ENCODE peak calls at places on chromosomes 4 and X, in eight cellular contexts. V is sciatic nerve; A is neuronal stem cell; B is fibroblast of pulmonary artery; Y is activated naive CD4-positive, alpha-beta T cell treated with anti-CD3 and anti-CD28 coated beads for 36 hours; U is A549; M is activated CD4-positive, alpha-beta memory T cell treated with anti-CD3 and anti-CD28 coated beads for 36 hours; K is type B pancreatic cell. Q is an unnamed sample.

GRCh38 chr4:152363086-152363485 is 172.8 kb downstream of the FBXW7 start:
- DNase-seq in V (no peak), A (no peak), B (peak), Y (no peak), U (no peak), M (no peak), K (no peak), Q (peak)

GRCh38 chr4:156475322-156475721 is 496.3 kb downstream of the PDGFC start:
- DNase-seq in V (no peak), A (no peak), B (peak), Y (no peak), U (no peak), M (no peak), K (no peak), Q (peak)

GRCh38 chr4:6926681-6927478 is 17.3 kb downstream of the TBC1D14 start:
- DNase-seq in V (no peak), A (no peak), B (peak), Y (peak), U (no peak), M (peak), K (no peak), Q (peak)

GRCh38 chrX:41808042-41808441 is 84.1 kb downstream of the GPR82 start:
- DNase-seq in V (no peak), A (no peak), B (peak), Y (no peak), U (no peak), M (no peak), K (no peak), Q (no peak)

GRCh38 chr4:98657531-98658286 is 702 bp downstream of the TSPAN5 start:
- DNase-seq in V (peak), A (peak), B (peak), Y (peak), U (peak), M (peak), K (no peak), Q (peak)

GRCh38 chr4:89111833-89112563 is 665 bp downstream of the TIGD2 start:
- DNase-seq in V (no peak), A (no peak), B (peak), Y (no peak), U (peak), M (no peak), K (no peak), Q (peak)

GRCh38 chrX:22748093-22748999 is 251.4 kb upstream of the DDX53 start:
- DNase-seq in V (peak), A (peak), B (peak), Y (peak), U (peak), M (peak), K (no peak), Q (peak)

GRCh38 chrX:45472968-45473367 is 272.3 kb upstream of the DIPK2B start:
- DNase-seq in V (no peak), A (no peak), B (peak), Y (no peak), U (no peak), M (no peak), K (no peak), Q (peak)

GRCh38 chr4:152118108-152118507 is 357.3 kb upstream of the GATB start:
- DNase-seq in V (no peak), A (no peak), B (no peak), Y (no peak), U (no peak), M (no peak), K (no peak), Q (no peak)

GRCh38 chr4:1985287-1985686 is 23.5 kb downstream of the NELFA start:
- DNase-seq in V (no peak), A (no peak), B (no peak), Y (no peak), U (no peak), M (no peak), K (peak), Q (no peak)

Q was measured in AG08396.